ENCODE peak calls at places on chromosomes 2 and 18, in five cellular contexts. B is cardiac muscle cell, H is mammary epithelial cell, A is H7, Q is HepG2. F is an unnamed sample. For H3K27me3, the result is how much of the 10 kb centered on the place peaks cover.

GRCh38 chr2:231816327-231817026 is 30.2 kb downstream of the COPS7B start:
- DNase-seq in A (no peak), Q (no peak), H (no peak), B (no peak), F (peak)

GRCh38 chr2:172279843-172280242 is 147.5 kb upstream of the ITGA6 start:
- DNase-seq in B (no peak), H (peak), Q (no peak), A (no peak), F (no peak)

GRCh38 chr2:30656079-30656478 is 151.2 kb downstream of the CAPN13 start:
- DNase-seq in B (no peak), A (no peak), H (peak), Q (no peak), F (no peak)

GRCh38 chr2:43251171-43251731 is 24.8 kb upstream of the ZFP36L2 start:
- DNase-seq in Q (peak), H (peak), B (peak), A (no peak), F (no peak)

GRCh38 chr2:30867385-30867784 is 60.1 kb upstream of the CAPN13 start:
- DNase-seq in Q (no peak), A (no peak), H (no peak), B (no peak), F (no peak)

GRCh38 chr2:4269885-4270284 is 566.5 kb downstream of the DCDC2C start:
- DNase-seq in H (no peak), Q (no peak), B (no peak), A (no peak), F (no peak)

GRCh38 chr2:45944075-45944474 is 292.6 kb downstream of the PRKCE start:
- DNase-seq in Q (no peak), B (no peak), A (no peak), H (peak), F (no peak)

GRCh38 chr2:65820454-65820853 is 388.1 kb upstream of the SPRED2 start:
- DNase-seq in Q (no peak), A (no peak), B (no peak), H (no peak), F (no peak)

GRCh38 chr2:15170068-15170775 is 390.9 kb downstream of the NBAS start:
- DNase-seq in A (no peak), H (no peak), Q (no peak), B (no peak), F (no peak)
- H3K4me3 ChIP-seq in A (no peak), H (no peak), Q (no peak), B (no peak), F (no peak)

DNA sequence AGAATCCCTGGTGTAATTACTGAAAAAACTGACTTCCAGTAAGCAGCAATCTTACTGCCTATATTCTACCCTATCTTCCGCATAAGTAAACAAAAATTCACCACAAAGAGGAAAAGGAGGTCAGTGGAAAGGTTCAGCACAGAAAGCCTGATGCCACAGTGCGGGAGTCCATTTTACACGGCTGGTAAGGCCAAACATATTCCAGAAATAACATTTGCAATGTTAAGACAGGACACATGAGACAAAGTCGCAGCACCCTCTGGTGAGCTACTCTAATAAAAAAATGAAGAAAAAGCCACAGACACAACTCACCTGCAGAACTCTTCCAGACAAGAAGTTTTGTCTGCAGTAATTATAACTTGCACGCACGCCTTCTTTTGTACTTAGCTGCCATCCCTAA is 40.6 kb downstream of the GEMIN6 start:
- DNase-seq in Q (no peak), H (no peak), A (no peak), B (no peak), F (peak)
- H3K27me3 ChIP-seq in Q (under half), H (under half), A (under half), B (under half), F (under half)

GRCh38 chr2:128779301-128780095 is 460.8 kb upstream of the HS6ST1 start:
- DNase-seq in Q (no peak), A (peak), H (no peak), B (peak), F (no peak)

GRCh38 chr2:128781888-128782385 is 463.3 kb upstream of the HS6ST1 start:
- DNase-seq in Q (no peak), B (no peak), A (peak), H (no peak), F (no peak)

GRCh38 chr2:128780434-128781080 is 461.9 kb upstream of the HS6ST1 start:
- DNase-seq in H (no peak), Q (no peak), B (no peak), A (no peak), F (no peak)

GRCh38 chr2:128782411-128783192 is 463.9 kb upstream of the HS6ST1 start:
- DNase-seq in B (no peak), H (no peak), Q (no peak), A (peak), F (no peak)

DNA sequence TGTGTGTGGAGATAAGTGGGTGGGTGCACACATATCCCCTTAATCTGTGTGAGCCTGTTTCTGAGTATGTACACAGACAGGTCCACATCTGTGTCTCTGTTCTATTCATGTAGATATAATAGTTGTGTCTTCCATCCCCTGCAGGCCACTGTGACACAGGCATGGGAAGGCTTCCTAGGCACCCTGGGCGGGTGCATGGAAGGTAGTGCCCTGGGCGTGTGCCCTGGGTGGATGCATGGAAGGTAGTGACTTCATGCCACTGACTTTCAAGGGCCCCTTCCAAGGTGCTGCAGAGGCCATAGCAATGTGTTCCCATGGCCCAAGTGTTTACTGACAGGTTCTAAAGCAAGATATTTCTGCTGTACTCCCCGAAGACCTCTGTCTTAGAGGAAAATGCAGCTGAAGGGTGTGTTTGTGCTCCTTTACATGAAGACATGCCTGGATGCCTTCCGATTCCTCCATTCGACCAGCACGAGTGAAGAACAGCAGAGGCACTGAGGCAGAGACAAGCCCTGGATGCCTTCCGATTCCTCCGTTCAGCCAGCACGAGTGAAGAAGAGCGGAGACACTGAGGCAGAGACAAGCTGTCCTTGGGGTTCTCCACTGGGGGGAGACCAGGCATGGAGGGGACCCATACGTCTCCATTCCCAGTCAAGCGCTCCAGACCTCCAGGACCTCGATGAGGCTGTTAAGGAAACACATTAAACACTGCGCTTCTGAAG is 462.7 kb upstream of the HS6ST1 start:
- DNase-seq in H (no peak), Q (no peak), A (peak), B (no peak), F (no peak)
- H3K4me3 ChIP-seq in H (no peak), Q (no peak), A (no peak), B (no peak), F (no peak)

DNA sequence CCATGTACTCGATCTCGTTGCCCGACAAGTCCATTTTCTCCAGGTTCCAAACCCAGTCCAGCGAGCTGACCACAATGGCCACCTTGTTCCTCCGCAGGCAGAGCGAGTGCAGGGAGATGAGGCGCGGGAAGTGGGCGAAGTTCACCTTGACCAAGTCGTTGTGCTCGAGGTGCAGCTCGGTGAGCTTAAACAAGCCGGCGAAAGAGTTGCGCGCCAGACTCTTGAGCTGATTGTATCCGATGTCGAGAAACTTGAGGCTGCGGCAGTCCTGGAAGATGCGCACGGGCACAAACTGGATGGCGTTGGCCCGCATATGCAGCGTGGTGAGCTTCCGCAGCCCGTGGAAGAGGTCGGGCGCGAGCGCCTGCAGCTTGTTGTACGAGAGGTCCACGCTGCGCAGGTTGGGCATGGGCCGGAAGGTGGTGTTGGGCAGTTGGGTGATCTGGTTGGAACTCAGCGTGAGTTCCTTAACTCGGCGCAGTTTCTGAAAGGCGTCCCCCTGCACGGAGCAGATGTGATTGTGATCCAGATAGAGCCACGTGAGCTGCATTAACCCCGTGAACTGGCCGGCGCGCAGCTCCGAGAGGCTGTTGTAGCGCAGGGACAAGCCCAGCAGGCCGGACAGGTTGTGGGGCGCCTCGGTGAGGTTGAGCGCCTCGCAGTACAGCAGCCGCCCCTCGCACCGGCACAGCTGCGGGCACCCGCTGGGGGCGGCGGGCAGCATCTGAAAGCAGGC is 1.4 kb downstream of the LRRTM1 start:
- DNase-seq in H (no peak), Q (no peak), A (peak), B (peak), F (no peak)
- H3K27me3 ChIP-seq in H (under half), Q (under half), A (half or more), B (under half), F (under half)

GRCh38 chr2:236972491-236973379 is 113.0 kb upstream of the COPS8 start:
- DNase-seq in B (peak), A (peak), Q (peak), H (peak), F (peak)
- H3K4me3 ChIP-seq in B (no peak), A (no peak), Q (peak), H (no peak), F (no peak)

GRCh38 chr2:161243873-161244272 is 64.4 kb upstream of the PSMD14 start:
- DNase-seq in A (peak), Q (no peak), B (no peak), H (no peak), F (no peak)
- H3K27me3 ChIP-seq in A (under half), Q (under half), B (under half), H (under half), F (under half)

GRCh38 chr18:51184092-51184458 is 13.4 kb downstream of the MEX3C start:
- DNase-seq in A (no peak), H (no peak), Q (no peak), B (no peak), F (no peak)
- H3K4me3 ChIP-seq in A (no peak), H (no peak), Q (no peak), B (no peak), F (no peak)

DNA sequence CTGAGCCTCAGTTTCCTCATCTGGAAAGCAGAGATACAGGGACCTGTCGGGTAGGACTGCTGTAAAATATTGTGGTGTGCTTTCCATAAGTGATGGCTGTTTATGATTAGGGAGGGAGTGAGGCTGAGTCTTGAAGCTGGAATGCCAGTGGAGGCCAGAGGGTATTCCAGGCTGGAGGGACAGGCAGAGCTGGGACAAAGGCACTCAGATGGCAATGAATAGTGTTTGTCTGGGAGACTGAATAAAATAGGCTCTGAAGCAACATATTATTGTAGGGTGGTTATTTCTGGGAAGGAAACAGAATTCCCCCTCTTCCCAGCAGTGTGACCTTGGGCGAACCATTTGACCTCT is 120.7 kb downstream of the INHBB start:
- DNase-seq in A (no peak), H (no peak), B (no peak), Q (peak), F (no peak)
- H3K27me3 ChIP-seq in A (half or more), H (under half), B (half or more), Q (under half), F (under half)